ENCODE peak calls at places on chromosome 14, in four cellular contexts. Y is K562, Q is WTC11, T is HepG2. N is an unnamed sample.

GRCh38 chr14:103087343-103087835 is 3.4 kb downstream of the LBHD2 start:
- DNase-seq in Y (no peak), Q (no peak), T (no peak), N (no peak)

GRCh38 chr14:97027256-97027999 is 230.2 kb downstream of the VRK1 start:
- DNase-seq in Y (no peak), Q (no peak), T (no peak), N (no peak)

GRCh38 chr14:36870776-36871175 is 209.1 kb downstream of the PAX9 start:
- DNase-seq in Y (peak; percentile 7), Q (no peak), T (no peak), N (no peak)

GRCh38 chr14:36300337-36300736 is 20.1 kb downstream of the MBIP start:
- DNase-seq in Y (no peak), Q (no peak), T (peak; percentile 47), N (peak; percentile 8)

GRCh38 chr14:74275265-74275841 is 27.4 kb downstream of the ABCD4 start:
- DNase-seq in Y (peak; percentile 48), Q (no peak), T (no peak), N (no peak)

GRCh38 chr14:23321572-23322547 is 603 bp downstream of the PABPN1 start:
- DNase-seq in Y (peak; percentile 65), Q (peak; percentile 21), T (peak; percentile 71), N (no peak)

GRCh38 chr14:74302160-74302628 is 540 bp downstream of the ABCD4 start:
- DNase-seq in Y (peak; percentile 48), Q (no peak), T (peak; percentile 58), N (peak; percentile 25)

GRCh38 chr14:61418749-61419148 is 97.4 kb downstream of the PRKCH start:
- DNase-seq in Y (peak; percentile 23), Q (no peak), T (no peak), N (no peak)

GRCh38 chr14:104222396-104223036 is 84.1 kb downstream of the KIF26A start:
- DNase-seq in Y (no peak), Q (peak; percentile 5), T (no peak), N (no peak)

GRCh38 chr14:21099596-21099985 is 1.1 kb upstream of the ZNF219 start:
- DNase-seq in Y (no peak), Q (no peak), T (no peak), N (no peak)

GRCh38 chr14:68786491-68787234 is 6.2 kb downstream of the ZFP36L1 start:
- DNase-seq in Y (peak; percentile 19), Q (no peak), T (no peak), N (no peak)

GRCh38 chr14:75459099-75459741 is 31.4 kb downstream of the JDP2 start:
- DNase-seq in Y (no peak), Q (no peak), T (no peak), N (no peak)

GRCh38 chr14:54450535-54450934 is 9.4 kb upstream of the CNIH1 start:
- DNase-seq in Y (peak; percentile 5), Q (no peak), T (no peak), N (peak; percentile 42)

GRCh38 chr14:51304956-51305355 is 64.9 kb downstream of the TMX1 start:
- DNase-seq in Y (no peak), Q (no peak), T (no peak), N (no peak)

DNA sequence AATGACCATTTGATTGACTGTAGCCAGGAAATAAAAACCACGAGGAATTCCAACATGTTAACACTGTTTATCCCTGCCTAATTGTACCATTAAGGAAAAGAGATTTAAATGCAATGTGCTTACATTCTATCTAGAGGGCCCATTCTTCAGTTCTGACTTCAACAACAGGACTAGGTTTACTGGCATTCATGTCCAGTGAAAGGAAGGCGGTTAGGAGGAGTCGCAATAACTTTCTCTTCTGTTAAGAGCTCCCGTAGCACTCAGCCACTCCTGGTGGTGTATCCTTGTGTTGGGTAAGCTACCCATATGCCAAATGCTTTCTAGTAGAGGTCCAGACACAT is 154.7 kb downstream of the STXBP6 start:
- DNase-seq in Y (no peak), Q (no peak), T (no peak), N (no peak)
- TF ChIP-seq CBFB in Y (no peak), Q (no peak), T (no peak), N (no peak)

GRCh38 chr14:99764222-99764706 is 28.9 kb upstream of the EML1 start:
- DNase-seq in Y (no peak), Q (no peak), T (no peak), N (no peak)
- TF ChIP-seq CBFB in Y (no peak), Q (no peak), T (no peak), N (no peak)

GRCh38 chr14:31545328-31545727 is 15.9 kb upstream of the NUBPL start:
- DNase-seq in Y (no peak), Q (no peak), T (no peak), N (no peak)

GRCh38 chr14:31541702-31542101 is 19.5 kb upstream of the NUBPL start:
- DNase-seq in Y (peak; percentile 8), Q (no peak), T (no peak), N (no peak)

GRCh38 chr14:31549817-31550216 is 11.4 kb upstream of the NUBPL start:
- DNase-seq in Y (no peak), Q (no peak), T (no peak), N (no peak)

GRCh38 chr14:31543969-31544799 is 17.0 kb upstream of the NUBPL start:
- DNase-seq in Y (no peak), Q (no peak), T (peak; percentile 48), N (no peak)
- TF ChIP-seq CBFB in Y (no peak), Q (no peak), T (no peak), N (no peak)

GRCh38 chr14:59358105-59358504 is 107.1 kb downstream of the GPR135 start:
- DNase-seq in Y (peak; percentile 17), Q (peak; percentile 24), T (peak; percentile 36), N (no peak)
- TF ChIP-seq CBFB in Y (no peak), Q (no peak), T (no peak), N (no peak)

GRCh38 chr14:52848626-52849025 is 57.2 kb upstream of the GNPNAT1 start:
- DNase-seq in Y (no peak), Q (no peak), T (no peak), N (no peak)
- TF ChIP-seq CBFB in Y (no peak), Q (no peak), T (no peak), N (no peak)